ENCODE peak calls at places on chromosomes 7 and 10, in four cellular contexts. J is cardiac muscle cell, N is kidney epithelial cell, M is hepatocyte. D is an unnamed sample.

GRCh38 chr7:151125835-151126481 is 39.7 kb downstream of the AGAP3 start:
- DNase-seq in J (peak), N (no peak), M (peak), D (no peak)

GRCh38 chr10:61010863-61011262 is 66.9 kb upstream of the RHOBTB1 start:
- DNase-seq in J (no peak), N (no peak), M (no peak), D (no peak)

GRCh38 chr7:24751484-24751883 is 5.8 kb downstream of the GSDME start:
- DNase-seq in J (no peak), N (no peak), M (no peak), D (no peak)

GRCh38 chr7:152312316-152312715 is 123.5 kb downstream of the KMT2C start:
- DNase-seq in J (peak), N (no peak), M (no peak), D (no peak)

GRCh38 chr7:139776486-139777303 is 1.1 kb downstream of the HIPK2 start:
- DNase-seq in J (peak), N (no peak), M (peak), D (peak)

GRCh38 chr10:108424656-108425055 is 1260.2 kb upstream of the SORCS1 start:
- DNase-seq in J (peak), N (peak), M (no peak), D (no peak)

GRCh38 chr10:78269061-78269460 is 235.4 kb downstream of the RPS24 start:
- DNase-seq in J (no peak), N (no peak), M (no peak), D (no peak)

GRCh38 chr7:108239501-108240225 is 109.5 kb upstream of the LAMB4 start:
- DNase-seq in J (no peak), N (no peak), M (no peak), D (no peak)

GRCh38 chr10:10361486-10361885 is 656.2 kb upstream of the CELF2 start:
- DNase-seq in J (no peak), N (no peak), M (no peak), D (no peak)

GRCh38 chr7:42198974-42199668 is 37.9 kb downstream of the GLI3 start:
- DNase-seq in J (no peak), N (no peak), M (no peak), D (no peak)

GRCh38 chr7:1460757-1461639 is 1.7 kb upstream of the MICALL2 start:
- DNase-seq in J (peak), N (no peak), M (peak), D (peak)

GRCh38 chr7:604884-605531 is 85.4 kb upstream of the PDGFA start:
- DNase-seq in J (no peak), N (no peak), M (no peak), D (no peak)

GRCh38 chr7:100603697-100604077 is 1.5 kb downstream of the PCOLCE start:
- DNase-seq in J (peak), N (no peak), M (no peak), D (no peak)

GRCh38 chr10:131843881-131844284 is 56.9 kb upstream of the PPP2R2D start:
- DNase-seq in J (no peak), N (no peak), M (no peak), D (no peak)

GRCh38 chr7:55066479-55066878 is 47.7 kb downstream of the EGFR start:
- DNase-seq in J (no peak), N (no peak), M (no peak), D (peak)

GRCh38 chr10:125521721-125522680 is 161.0 kb downstream of the TEX36 start:
- DNase-seq in J (peak), N (no peak), M (no peak), D (no peak)

GRCh38 chr7:36658603-36659516 is 65.4 kb downstream of the AOAH start:
- DNase-seq in J (peak), N (peak), M (peak), D (peak)

GRCh38 chr10:31599626-31600504 is 280.8 kb downstream of the ZEB1 start:
- DNase-seq in J (no peak), N (no peak), M (no peak), D (no peak)

GRCh38 chr10:75640381-75640780 is 209.0 kb downstream of the LRMDA start:
- DNase-seq in J (no peak), N (no peak), M (no peak), D (no peak)

GRCh38 chr10:76037531-76037930 is 606.1 kb downstream of the LRMDA start:
- DNase-seq in J (no peak), N (no peak), M (no peak), D (no peak)

GRCh38 chr10:97540669-97541500 is 31.7 kb upstream of the ANKRD2 start:
- DNase-seq in J (peak), N (no peak), M (no peak), D (no peak)

GRCh38 chr7:55155351-55156117 is 136.7 kb downstream of the EGFR start:
- DNase-seq in J (no peak), N (no peak), M (no peak), D (no peak)

GRCh38 chr7:73717025-73717807 is 2.3 kb downstream of the STX1A start:
- DNase-seq in J (peak), N (no peak), M (peak), D (no peak)

GRCh38 chr7:44131173-44132009 is 8.0 kb upstream of the POLD2 start:
- DNase-seq in J (peak), N (no peak), M (peak), D (no peak)

GRCh38 chr10:76788093-76788811 is 849.4 kb downstream of the KCNMA1 start:
- DNase-seq in J (no peak), N (no peak), M (no peak), D (no peak)

GRCh38 chr10:31759124-31759798 is 169.4 kb downstream of the ARHGAP12 start:
- DNase-seq in J (peak), N (no peak), M (peak), D (peak)

GRCh38 chr10:93199221-93199681 is 125.6 kb downstream of the CYP26A1 start:
- DNase-seq in J (peak), N (peak), M (peak), D (peak)

GRCh38 chr10:15238553-15239335 is 70.3 kb upstream of the NMT2 start:
- DNase-seq in J (peak), N (no peak), M (no peak), D (no peak)

GRCh38 chr7:26620352-26620751 is 244.0 kb downstream of the SKAP2 start:
- DNase-seq in J (no peak), N (no peak), M (peak), D (peak)

DNA sequence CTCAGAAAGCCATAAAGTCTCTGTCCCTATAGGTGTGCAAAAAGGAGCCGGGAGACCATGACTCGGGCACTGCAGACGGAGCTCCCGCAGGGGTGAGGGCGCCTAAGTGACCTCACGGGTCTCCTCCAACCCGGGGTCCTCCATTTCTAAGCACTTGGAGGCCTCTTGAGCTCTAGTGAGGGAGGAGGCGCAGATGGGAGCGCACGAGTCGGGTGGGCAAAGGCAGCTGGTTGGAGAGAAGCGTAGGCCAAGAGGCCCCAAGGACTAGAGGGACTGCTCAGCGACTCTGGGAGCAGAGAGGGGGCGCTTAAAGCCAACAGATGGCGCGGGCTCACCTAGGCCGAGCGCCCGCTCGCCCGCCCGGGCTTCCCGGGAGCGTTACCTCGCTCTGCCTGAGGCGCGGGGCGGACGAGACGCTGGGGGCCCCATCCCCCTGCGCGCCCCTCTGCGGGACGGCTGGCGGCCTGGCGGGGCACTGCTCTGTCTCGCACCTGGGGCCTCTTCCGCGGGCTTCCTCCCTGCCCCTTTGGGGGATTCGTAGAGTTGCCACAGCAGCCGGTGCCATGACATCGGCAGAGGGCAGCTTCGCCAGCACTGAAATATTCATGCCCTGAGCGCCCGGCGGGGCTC is 521 bp upstream of the CDH23 start:
- DNase-seq in J (peak), N (no peak), M (peak), D (peak)
- TF ChIP-seq CTCF in J (peak), N (peak), M (peak), D (no peak)

GRCh38 chr10:101710793-101711192 is 15.8 kb upstream of the FBXW4 start:
- DNase-seq in J (no peak), N (no peak), M (no peak), D (no peak)

GRCh38 chr10:101709359-101710063 is 14.5 kb upstream of the FBXW4 start:
- DNase-seq in J (no peak), N (no peak), M (no peak), D (no peak)

GRCh38 chr10:101708073-101708472 is 13.1 kb upstream of the FBXW4 start:
- DNase-seq in J (no peak), N (no peak), M (no peak), D (no peak)

GRCh38 chr10:101708870-101709269 is 13.9 kb upstream of the FBXW4 start:
- DNase-seq in J (no peak), N (no peak), M (no peak), D (no peak)

GRCh38 chr10:101710064-101710695 is 15.2 kb upstream of the FBXW4 start:
- DNase-seq in J (peak), N (no peak), M (no peak), D (no peak)
- TF ChIP-seq CTCF in J (peak), N (no peak), M (no peak), D (no peak)

DNA sequence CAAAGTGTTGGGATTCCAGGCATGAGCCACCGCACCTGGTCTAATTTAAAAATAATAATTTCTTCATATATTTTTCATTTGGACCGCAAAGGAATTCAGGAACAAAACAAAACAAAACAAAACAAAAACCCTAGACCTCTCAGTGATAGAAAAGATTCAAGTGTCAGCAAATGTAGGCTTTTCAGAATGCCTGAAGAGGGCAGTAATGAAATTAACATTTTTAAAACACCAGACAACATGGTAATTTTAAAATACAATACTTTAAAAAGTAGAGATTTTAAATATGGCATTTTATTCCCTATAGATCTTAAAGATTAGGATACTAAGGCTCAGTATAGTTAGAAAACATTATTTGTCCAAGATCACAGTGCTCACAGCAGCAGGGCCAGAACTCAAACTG is 36.6 kb downstream of the DNMBP start:
- DNase-seq in J (no peak), N (no peak), M (no peak), D (no peak)
- TF ChIP-seq CTCF in J (peak), N (no peak), M (peak), D (no peak)

GRCh38 chr7:35246819-35247218 is 7.1 kb downstream of the TBX20 start:
- DNase-seq in J (peak), N (no peak), M (no peak), D (no peak)

GRCh38 chr7:35241431-35241830 is 12.5 kb downstream of the TBX20 start:
- DNase-seq in J (no peak), N (no peak), M (no peak), D (no peak)

GRCh38 chr7:35241884-35242283 is 12.0 kb downstream of the TBX20 start:
- DNase-seq in J (no peak), N (peak), M (no peak), D (no peak)
- TF ChIP-seq CTCF in J (no peak), N (peak), M (no peak), D (no peak)

D was measured in Calu3.